ENCODE peak calls at places on chromosomes 7 and 10, in nine cellular contexts. Y is MV-4-11; W is GM18507; R is astrocyte of the hippocampus; B is SW480; H is renal cortical epithelial cell; A is activated CD4-positive, CD25-positive, alpha-beta regulatory T cell; Q is lung; K is cardiac muscle cell. L is an unnamed sample.
A peak's percentile ranks its signal among the peaks of the same experiment; 100 is the strongest.

GRCh38 chr7:29572543-29572942 is 8.9 kb downstream of the PRR15 start:
- DNase-seq in Y (no peak), W (no peak), R (no peak), B (no peak), H (no peak), A (no peak), Q (no peak), K (no peak), L (no peak)

GRCh38 chr7:64515781-64516180 is 47.1 kb downstream of the ZNF680 start:
- DNase-seq in Y (no peak), W (no peak), R (peak; percentile 6), B (no peak), H (no peak), A (no peak), Q (no peak), K (peak; percentile 46), L (no peak)

GRCh38 chr10:120666311-120666710 is 184.9 kb upstream of the WDR11 start:
- DNase-seq in Y (no peak), W (no peak), R (no peak), B (no peak), H (no peak), A (no peak), Q (no peak), K (no peak), L (no peak)

GRCh38 chr7:77330169-77330882 is 85.8 kb downstream of the GSAP start:
- DNase-seq in Y (peak; percentile 93), W (no peak), R (no peak), B (no peak), H (peak; percentile 92), A (no peak), Q (peak; percentile 57), K (peak; percentile 28), L (no peak)

GRCh38 chr7:121301441-121302213 is 27.2 kb upstream of the WNT16 start:
- DNase-seq in Y (no peak), W (no peak), R (peak; percentile 37), B (no peak), H (no peak), A (no peak), Q (no peak), K (no peak), L (peak; percentile 43)

GRCh38 chr10:52221937-52222336 is 92.1 kb upstream of the DKK1 start:
- DNase-seq in Y (no peak), W (no peak), R (no peak), B (peak; percentile 69), H (no peak), A (no peak), Q (no peak), K (no peak), L (no peak)

GRCh38 chr7:102122026-102122425 is 164.6 kb upstream of the SH2B2 start:
- DNase-seq in Y (peak; percentile 85), W (no peak), R (peak; percentile 63), B (no peak), H (peak; percentile 53), A (no peak), Q (no peak), K (peak; percentile 70), L (peak; percentile 76)

GRCh38 chr10:131179386-131179785 is 132.1 kb downstream of the TCERG1L start:
- DNase-seq in Y (no peak), W (no peak), R (no peak), B (no peak), H (no peak), A (no peak), Q (no peak), K (no peak), L (no peak)

GRCh38 chr7:101618916-101619315 is 10.2 kb downstream of the MYL10 start:
- DNase-seq in Y (no peak), W (no peak), R (peak; percentile 50), B (peak; percentile 82), H (no peak), A (no peak), Q (no peak), K (no peak), L (no peak)

GRCh38 chr10:79344502-79345195 is 2.6 kb upstream of the PPIF start:
- DNase-seq in Y (no peak), W (no peak), R (no peak), B (no peak), H (no peak), A (no peak), Q (no peak), K (no peak), L (no peak)

GRCh38 chr10:132408367-132408781 is 11.4 kb downstream of the PWWP2B start:
- DNase-seq in Y (no peak), W (no peak), R (no peak), B (no peak), H (no peak), A (no peak), Q (no peak), K (no peak), L (no peak)

GRCh38 chr7:116571037-116571436 is 46.2 kb downstream of the CAV1 start:
- DNase-seq in Y (no peak), W (no peak), R (peak; percentile 49), B (no peak), H (peak; percentile 90), A (no peak), Q (no peak), K (peak; percentile 65), L (peak; percentile 88)

GRCh38 chr10:29514306-29514705 is 120.5 kb downstream of the SVIL start:
- DNase-seq in Y (no peak), W (no peak), R (no peak), B (no peak), H (no peak), A (no peak), Q (no peak), K (no peak), L (no peak)

GRCh38 chr10:96587255-96588059 is 645 bp upstream of the TM9SF3 start:
- DNase-seq in Y (peak; percentile 55), W (no peak), R (no peak), B (peak; percentile 82), H (peak; percentile 80), A (no peak), Q (peak; percentile 62), K (peak; percentile 86), L (peak; percentile 84)

GRCh38 chr7:50317221-50317678 is 12.7 kb downstream of the IKZF1 start:
- DNase-seq in Y (no peak), W (no peak), R (no peak), B (no peak), H (no peak), A (peak; percentile 28), Q (no peak), K (no peak), L (no peak)

GRCh38 chr10:52119507-52119906 is 194.6 kb upstream of the DKK1 start:
- DNase-seq in Y (no peak), W (no peak), R (no peak), B (no peak), H (no peak), A (no peak), Q (no peak), K (no peak), L (no peak)

GRCh38 chr7:132655071-132655761 is 78.9 kb upstream of the PLXNA4 start:
- DNase-seq in Y (peak; percentile 95), W (no peak), R (peak; percentile 41), B (no peak), H (no peak), A (no peak), Q (peak; percentile 46), K (peak; percentile 85), L (peak; percentile 58)

GRCh38 chr10:69359089-69360025 is 57.4 kb downstream of the TACR2 start:
- DNase-seq in Y (peak; percentile 84), W (no peak), R (no peak), B (no peak), H (no peak), A (no peak), Q (no peak), K (peak; percentile 77), L (peak; percentile 25)

GRCh38 chr10:123530166-123530870 is 135.8 kb upstream of the GPR26 start:
- DNase-seq in Y (no peak), W (no peak), R (no peak), B (no peak), H (no peak), A (no peak), Q (no peak), K (no peak), L (no peak)

GRCh38 chr10:97332586-97333350 is 1.8 kb downstream of the FRAT2 start:
- DNase-seq in Y (peak; percentile 27), W (no peak), R (peak; percentile 76), B (peak; percentile 66), H (peak; percentile 88), A (no peak), Q (no peak), K (peak; percentile 83), L (peak; percentile 83)

GRCh38 chr7:148807451-148807850 is 76.6 kb downstream of the EZH2 start:
- DNase-seq in Y (no peak), W (no peak), R (no peak), B (no peak), H (no peak), A (no peak), Q (no peak), K (no peak), L (no peak)

GRCh38 chr10:689433-690226 is at the start of gene DIP2C:
- DNase-seq in Y (no peak), W (no peak), R (peak; percentile 95), B (no peak), H (no peak), A (no peak), Q (peak; percentile 43), K (peak; percentile 88), L (peak; percentile 67)

GRCh38 chr10:25978771-25979170 is 44.7 kb downstream of the MYO3A start:
- DNase-seq in Y (no peak), W (no peak), R (peak; percentile 22), B (no peak), H (no peak), A (no peak), Q (no peak), K (no peak), L (no peak)

GRCh38 chr10:27620425-27621397 is 116.6 kb downstream of the RAB18 start:
- DNase-seq in Y (no peak), W (no peak), R (peak; percentile 26), B (no peak), H (no peak), A (no peak), Q (no peak), K (peak; percentile 7), L (peak; percentile 31)

GRCh38 chr10:43339136-43339535 is 32.3 kb upstream of the FXYD4 start:
- DNase-seq in Y (no peak), W (no peak), R (no peak), B (no peak), H (no peak), A (no peak), Q (no peak), K (no peak), L (no peak)

GRCh38 chr7:2614646-2615330 is 17.0 kb upstream of the TTYH3 start:
- DNase-seq in Y (no peak), W (no peak), R (no peak), B (no peak), H (no peak), A (no peak), Q (no peak), K (no peak), L (no peak)

GRCh38 chr7:127794551-127794950 is 142.6 kb downstream of the SND1 start:
- DNase-seq in Y (no peak), W (no peak), R (no peak), B (no peak), H (no peak), A (no peak), Q (no peak), K (peak; percentile 23), L (no peak)

GRCh38 chr10:16459428-16459939 is 22.7 kb downstream of the PTER start:
- DNase-seq in Y (no peak), W (no peak), R (no peak), B (no peak), H (no peak), A (no peak), Q (no peak), K (no peak), L (no peak)

GRCh38 chr7:142438923-142439515 is 181.2 kb upstream of the PRSS58 start:
- DNase-seq in Y (no peak), W (no peak), R (no peak), B (no peak), H (peak; percentile 16), A (no peak), Q (no peak), K (peak; percentile 15), L (no peak)

GRCh38 chr7:4416436-4417092 is 265.5 kb upstream of the FOXK1 start:
- DNase-seq in Y (no peak), W (no peak), R (peak; percentile 17), B (peak; percentile 50), H (no peak), A (no peak), Q (no peak), K (no peak), L (no peak)

GRCh38 chr7:100680589-100681271 is 7.2 kb downstream of the GNB2 start:
- DNase-seq in Y (no peak), W (no peak), R (no peak), B (no peak), H (no peak), A (no peak), Q (no peak), K (no peak), L (no peak)

L was measured in astrocyte of the spinal cord.